ENCODE peak calls at places on chromosome 1, in seven cellular contexts. Q is CD8-positive, alpha-beta T cell; B is adrenal gland; Z is IMR-90; I is stomach; S is aorta; W is tibial nerve. G is an unnamed sample. For H3K4me1, the result is how much of the 10 kb centered on the place peaks cover.

GRCh38 chr1:83901547-83902155 is 97.3 kb downstream of the TTLL7 start:
- DNase-seq in Q (no peak), B (no peak), Z (peak), I (peak), S (no peak), W (no peak), G (no peak)

GRCh38 chr1:221563476-221563921 is 178.4 kb downstream of the DUSP10 start:
- DNase-seq in Q (no peak), B (no peak), Z (no peak), I (no peak), S (no peak), W (no peak), G (peak)

GRCh38 chr1:150557065-150557600 is 7.9 kb downstream of the ADAMTSL4 start:
- DNase-seq in Q (no peak), B (peak), Z (no peak), I (no peak), S (peak), W (no peak), G (no peak)

GRCh38 chr1:29303201-29304024 is 67.1 kb downstream of the PTPRU start:
- DNase-seq in Q (no peak), B (no peak), Z (no peak), I (no peak), S (no peak), W (no peak), G (no peak)

GRCh38 chr1:187063271-187063670 is 234.5 kb downstream of the PLA2G4A start:
- DNase-seq in Q (no peak), B (no peak), Z (no peak), I (no peak), S (no peak), W (no peak), G (no peak)

GRCh38 chr1:171911506-171911905 is 70.2 kb downstream of the DNM3 start:
- DNase-seq in Q (no peak), B (no peak), Z (no peak), I (no peak), S (no peak), W (no peak), G (no peak)

GRCh38 chr1:236029428-236029940 is 35.4 kb downstream of the NID1 start:
- DNase-seq in Q (no peak), B (no peak), Z (no peak), I (no peak), S (no peak), W (no peak), G (no peak)

GRCh38 chr1:98121661-98122060 is 200.8 kb upstream of the DPYD start:
- DNase-seq in Q (no peak), B (no peak), Z (peak), I (no peak), S (no peak), W (no peak), G (no peak)

GRCh38 chr1:184373155-184373554 is 13.7 kb upstream of the C1orf21 start:
- DNase-seq in Q (no peak), B (no peak), Z (no peak), I (no peak), S (no peak), W (no peak), G (no peak)

GRCh38 chr1:27598288-27598687 is 5.7 kb downstream of the AHDC1 start:
- DNase-seq in Q (no peak), B (peak), Z (no peak), I (no peak), S (peak), W (no peak), G (no peak)

GRCh38 chr1:159207774-159208459 is 3.2 kb downstream of the ACKR1 start:
- DNase-seq in Q (no peak), B (no peak), Z (no peak), I (no peak), S (no peak), W (no peak), G (no peak)

GRCh38 chr1:41848216-41848952 is 70.3 kb downstream of the HIVEP3 start:
- DNase-seq in Q (no peak), B (no peak), Z (no peak), I (no peak), S (no peak), W (no peak), G (no peak)

GRCh38 chr1:53585116-53585515 is 125.9 kb downstream of the DMRTB1 start:
- DNase-seq in Q (peak), B (peak), Z (peak), I (peak), S (peak), W (no peak), G (no peak)

GRCh38 chr1:18157968-18158367 is 50.4 kb downstream of the IGSF21 start:
- DNase-seq in Q (no peak), B (no peak), Z (no peak), I (no peak), S (no peak), W (no peak), G (no peak)

GRCh38 chr1:95176859-95177258 is 57.2 kb upstream of the RWDD3 start:
- DNase-seq in Q (no peak), B (no peak), Z (no peak), I (no peak), S (no peak), W (no peak), G (no peak)

GRCh38 chr1:150156868-150157603 is 7.3 kb downstream of the PLEKHO1 start:
- DNase-seq in Q (no peak), B (no peak), Z (peak), I (no peak), S (no peak), W (no peak), G (no peak)

GRCh38 chr1:223006794-223007193 is 136.3 kb downstream of the TLR5 start:
- DNase-seq in Q (no peak), B (no peak), Z (no peak), I (no peak), S (no peak), W (no peak), G (no peak)

GRCh38 chr1:38456564-38456876 is 403.1 kb downstream of the RRAGC start:
- DNase-seq in Q (no peak), B (no peak), Z (no peak), I (no peak), S (no peak), W (no peak), G (no peak)

GRCh38 chr1:40301066-40301465 is 16.0 kb downstream of the COL9A2 start:
- DNase-seq in Q (no peak), B (no peak), Z (no peak), I (no peak), S (peak), W (no peak), G (no peak)

GRCh38 chr1:94823116-94823515 is 3.0 kb downstream of the SLC44A3 start:
- DNase-seq in Q (no peak), B (no peak), Z (no peak), I (no peak), S (no peak), W (no peak), G (no peak)

GRCh38 chr1:46528297-46528955 is 23.0 kb downstream of the KNCN start:
- DNase-seq in Q (no peak), B (no peak), Z (peak), I (no peak), S (no peak), W (no peak), G (no peak)

GRCh38 chr1:24793762-24794161 is 48.5 kb downstream of the CLIC4 start:
- DNase-seq in Q (no peak), B (no peak), Z (peak), I (no peak), S (no peak), W (no peak), G (no peak)

GRCh38 chr1:21229246-21230000 is 52.7 kb upstream of the EIF4G3 start:
- DNase-seq in Q (no peak), B (no peak), Z (peak), I (no peak), S (no peak), W (no peak), G (no peak)

GRCh38 chr1:228463559-228464455 is 23.4 kb upstream of the RNF187 start:
- DNase-seq in Q (peak), B (no peak), Z (peak), I (peak), S (peak), W (no peak), G (no peak)

GRCh38 chr1:109959632-109959973 is 25.0 kb upstream of the AHCYL1 start:
- DNase-seq in Q (no peak), B (no peak), Z (no peak), I (no peak), S (no peak), W (no peak), G (no peak)

GRCh38 chr1:63779338-63779819 is 5.6 kb downstream of the ROR1 start:
- DNase-seq in Q (no peak), B (no peak), Z (peak), I (no peak), S (no peak), W (no peak), G (no peak)

GRCh38 chr1:198156745-198157240 is at the start of gene NEK7:
- DNase-seq in Q (peak), B (peak), Z (peak), I (peak), S (peak), W (peak), G (peak)

GRCh38 chr1:101071470-101071886 is 45.9 kb upstream of the DPH5 start:
- DNase-seq in Q (no peak), B (no peak), Z (peak), I (no peak), S (no peak), W (no peak), G (no peak)

GRCh38 chr1:167312871-167313270 is 92.2 kb downstream of the POU2F1 start:
- DNase-seq in Q (no peak), B (no peak), Z (peak), I (no peak), S (no peak), W (no peak), G (no peak)

GRCh38 chr1:4684849-4685248 is 30.4 kb downstream of the AJAP1 start:
- DNase-seq in Q (no peak), B (no peak), Z (no peak), I (no peak), S (no peak), W (no peak), G (no peak)
- H3K27ac ChIP-seq in Q (no peak), B (no peak), Z (no peak), I (no peak), S (no peak), W (no peak), G (no peak)

GRCh38 chr1:209416660-209417059 is 166.9 kb upstream of the CAMK1G start:
- DNase-seq in Q (no peak), B (no peak), Z (no peak), I (no peak), S (no peak), W (no peak), G (no peak)
- H3K4me1 ChIP-seq in Q (under half), B (under half), Z (under half), I (under half), S (under half), W (under half), G (under half)

DNA sequence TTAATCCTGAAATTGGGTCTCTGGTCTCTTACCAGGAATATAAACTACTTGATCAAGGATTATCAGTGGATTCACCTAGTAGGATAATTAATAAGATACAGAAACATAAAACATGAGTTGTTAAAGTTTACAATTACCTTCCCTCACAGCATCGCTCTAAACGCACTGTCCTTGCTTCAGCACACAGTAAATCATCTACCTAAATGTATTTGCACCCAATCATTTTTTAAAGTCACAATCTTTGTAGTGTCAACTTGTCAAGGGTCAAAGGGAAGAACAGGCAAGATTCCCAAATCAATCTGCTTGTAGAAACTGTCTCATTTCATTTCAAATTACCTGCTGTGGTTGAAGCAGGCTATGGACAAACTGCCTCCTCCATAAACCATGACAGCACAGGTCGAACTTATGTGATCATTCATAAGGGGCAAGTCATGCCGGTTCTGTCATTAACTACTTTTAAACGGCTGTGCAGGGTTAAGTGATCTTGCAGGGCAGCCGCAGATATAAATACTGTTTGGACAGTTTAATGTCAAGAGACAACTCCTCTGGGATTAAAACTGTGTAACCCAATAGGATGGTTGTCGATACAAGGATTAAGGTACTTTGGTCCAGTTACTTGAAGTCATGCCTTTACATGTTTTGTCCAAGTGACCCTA is 93.6 kb downstream of the ZNF281 start:
- DNase-seq in Q (no peak), B (no peak), Z (no peak), I (no peak), S (no peak), W (no peak), G (no peak)
- H3K27ac ChIP-seq in Q (no peak), B (no peak), Z (no peak), I (no peak), S (no peak), W (no peak), G (no peak)

GRCh38 chr1:155962599-155963211 is 15.6 kb downstream of the ARHGEF2 start:
- DNase-seq in Q (no peak), B (no peak), Z (no peak), I (peak), S (peak), W (no peak), G (peak)
- H3K4me1 ChIP-seq in Q (under half), B (under half), Z (under half), I (half or more), S (under half), W (under half), G (under half)

GRCh38 chr1:202351725-202352124 is 3.2 kb downstream of the PPP1R12B start:
- DNase-seq in Q (no peak), B (no peak), Z (peak), I (no peak), S (no peak), W (no peak), G (peak)
- H3K27ac ChIP-seq in Q (no peak), B (no peak), Z (no peak), I (no peak), S (no peak), W (no peak), G (peak)